ENCODE peak calls at places on chromosomes 6 and 20, in four cellular contexts. One of them, this sample, is unnamed. For H3K4me1, the result is how much of the 10 kb centered on the place peaks cover.

GRCh38 chr6:138654715-138655634 is 118.6 kb upstream of the CCDC28A start:
- DNase-seq in pancreas: no peak
- DNase-seq in uterus: no peak
- DNase-seq in ovary: no peak
- DNase-seq in this sample: no peak

GRCh38 chr20:31566658-31567379 is 38.3 kb upstream of the ID1 start:
- DNase-seq in pancreas: no peak
- DNase-seq in uterus: no peak
- DNase-seq in ovary: no peak
- DNase-seq in this sample: no peak

GRCh38 chr20:35134900-35135299 is 12.2 kb downstream of the EDEM2 start:
- DNase-seq in pancreas: no peak
- DNase-seq in uterus: no peak
- DNase-seq in ovary: peak
- DNase-seq in this sample: no peak

GRCh38 chr6:170177383-170178265 is 113.3 kb downstream of the DLL1 start:
- DNase-seq in pancreas: no peak
- DNase-seq in uterus: peak
- DNase-seq in ovary: peak
- DNase-seq in this sample: no peak

GRCh38 chr20:24450646-24451376 is 18.6 kb upstream of the SYNDIG1 start:
- DNase-seq in pancreas: no peak
- DNase-seq in uterus: no peak
- DNase-seq in ovary: no peak
- DNase-seq in this sample: no peak

GRCh38 chr6:144566868-144567615 is 281.9 kb downstream of the UTRN start:
- DNase-seq in pancreas: no peak
- DNase-seq in uterus: no peak
- DNase-seq in ovary: no peak
- DNase-seq in this sample: no peak

GRCh38 chr20:24735263-24735662 is 213.8 kb upstream of the CST7 start:
- DNase-seq in pancreas: no peak
- DNase-seq in uterus: no peak
- DNase-seq in ovary: no peak
- DNase-seq in this sample: peak

GRCh38 chr20:43448748-43449535 is 8.8 kb upstream of the SRSF6 start:
- DNase-seq in pancreas: peak
- DNase-seq in uterus: no peak
- DNase-seq in ovary: no peak
- DNase-seq in this sample: no peak

GRCh38 chr6:107674995-107675738 is 148.9 kb downstream of the SCML4 start:
- DNase-seq in pancreas: peak
- DNase-seq in uterus: peak
- DNase-seq in ovary: peak
- DNase-seq in this sample: peak

GRCh38 chr20:23336476-23336875 is 14.1 kb upstream of the NXT1 start:
- DNase-seq in pancreas: no peak
- DNase-seq in uterus: no peak
- DNase-seq in ovary: no peak
- DNase-seq in this sample: no peak

GRCh38 chr6:33007831-33008395 is 1.5 kb downstream of the HLA-DOA start:
- DNase-seq in pancreas: no peak
- DNase-seq in uterus: no peak
- DNase-seq in ovary: no peak
- DNase-seq in this sample: no peak

GRCh38 chr6:80553071-80553740 is 446.7 kb downstream of the BCKDHB start:
- DNase-seq in pancreas: no peak
- DNase-seq in uterus: no peak
- DNase-seq in ovary: no peak
- DNase-seq in this sample: no peak

GRCh38 chr20:4076033-4076432 is 60.7 kb upstream of the RNF24 start:
- DNase-seq in pancreas: no peak
- DNase-seq in uterus: no peak
- DNase-seq in ovary: no peak
- DNase-seq in this sample: no peak

GRCh38 chr6:16206595-16207037 is 31.8 kb upstream of the GMPR start:
- DNase-seq in pancreas: peak
- DNase-seq in uterus: peak
- DNase-seq in ovary: peak
- DNase-seq in this sample: peak

GRCh38 chr20:1566701-1567100 is 9.2 kb upstream of the SIRPD start:
- DNase-seq in pancreas: no peak
- DNase-seq in uterus: no peak
- DNase-seq in ovary: no peak
- DNase-seq in this sample: no peak

GRCh38 chr6:129031051-129031599 is 148.2 kb downstream of the LAMA2 start:
- DNase-seq in pancreas: no peak
- DNase-seq in uterus: no peak
- DNase-seq in ovary: no peak
- DNase-seq in this sample: no peak

GRCh38 chr6:157169656-157170055 is 153.7 kb downstream of the TMEM242 start:
- DNase-seq in pancreas: no peak
- DNase-seq in uterus: no peak
- DNase-seq in ovary: no peak
- DNase-seq in this sample: no peak

GRCh38 chr20:58717278-58718091 is 24.9 kb downstream of the NPEPL1 start:
- DNase-seq in pancreas: no peak
- DNase-seq in uterus: peak
- DNase-seq in ovary: no peak
- DNase-seq in this sample: peak

GRCh38 chr20:62935968-62936585 is 1.9 kb upstream of the GID8 start:
- DNase-seq in pancreas: no peak
- DNase-seq in uterus: no peak
- DNase-seq in ovary: peak
- DNase-seq in this sample: no peak

GRCh38 chr6:35370799-35371493 is 28.6 kb downstream of the PPARD start:
- DNase-seq in pancreas: no peak
- DNase-seq in uterus: no peak
- DNase-seq in ovary: no peak
- DNase-seq in this sample: peak

GRCh38 chr6:111788779-111789276 is 84.4 kb downstream of the FYN start:
- DNase-seq in pancreas: no peak
- DNase-seq in uterus: no peak
- DNase-seq in ovary: no peak
- DNase-seq in this sample: no peak

GRCh38 chr6:89413006-89413400 is 930 bp upstream of the RRAGD start:
- DNase-seq in pancreas: peak
- DNase-seq in uterus: no peak
- DNase-seq in ovary: no peak
- DNase-seq in this sample: no peak

GRCh38 chr20:50666709-50667310 is 24.5 kb downstream of the RIPOR3 start:
- DNase-seq in pancreas: no peak
- DNase-seq in uterus: no peak
- DNase-seq in ovary: no peak
- DNase-seq in this sample: no peak

GRCh38 chr6:159249150-159249549 is 80.0 kb downstream of the FNDC1 start:
- DNase-seq in pancreas: no peak
- DNase-seq in uterus: no peak
- DNase-seq in ovary: no peak
- DNase-seq in this sample: no peak

GRCh38 chr20:21519136-21519584 is 5.3 kb upstream of the NKX2-2 start:
- DNase-seq in pancreas: no peak
- DNase-seq in uterus: no peak
- DNase-seq in ovary: no peak
- DNase-seq in this sample: no peak

GRCh38 chr6:132973556-132973993 is 159.2 kb downstream of the RPS12 start:
- DNase-seq in pancreas: no peak
- DNase-seq in uterus: no peak
- DNase-seq in ovary: no peak
- DNase-seq in this sample: no peak

GRCh38 chr20:38875170-38875993 is 50.8 kb upstream of the FAM83D start:
- DNase-seq in pancreas: no peak
- DNase-seq in uterus: peak
- DNase-seq in ovary: no peak
- DNase-seq in this sample: no peak

GRCh38 chr6:133368664-133369063 is 127.5 kb downstream of the EYA4 start:
- DNase-seq in pancreas: no peak
- DNase-seq in uterus: no peak
- DNase-seq in ovary: no peak
- DNase-seq in this sample: no peak

GRCh38 chr6:89763550-89763949 is 56.0 kb downstream of the MDN1 start:
- DNase-seq in pancreas: no peak
- DNase-seq in uterus: no peak
- DNase-seq in ovary: no peak
- DNase-seq in this sample: no peak

GRCh38 chr20:4056880-4057279 is 41.5 kb upstream of the RNF24 start:
- DNase-seq in pancreas: no peak
- DNase-seq in uterus: no peak
- DNase-seq in ovary: no peak
- DNase-seq in this sample: no peak

GRCh38 chr6:32188381-32189081 is 1.5 kb downstream of the PBX2 start:
- DNase-seq in pancreas: no peak
- DNase-seq in uterus: peak
- DNase-seq in ovary: peak
- DNase-seq in this sample: no peak

GRCh38 chr6:122751291-122751690 is 28.2 kb upstream of the FABP7 start:
- DNase-seq in pancreas: no peak
- DNase-seq in uterus: no peak
- DNase-seq in ovary: no peak
- DNase-seq in this sample: no peak

GRCh38 chr6:112189494-112189893 is 64.9 kb downstream of the LAMA4 start:
- DNase-seq in pancreas: no peak
- DNase-seq in uterus: peak
- DNase-seq in ovary: no peak
- DNase-seq in this sample: no peak

GRCh38 chr20:3857405-3857804 is 10.8 kb downstream of the MAVS start:
- DNase-seq in pancreas: no peak
- DNase-seq in uterus: no peak
- DNase-seq in ovary: no peak
- DNase-seq in this sample: no peak

GRCh38 chr20:2557873-2558580 is 21.7 kb downstream of the TMC2 start:
- DNase-seq in pancreas: no peak
- DNase-seq in uterus: no peak
- DNase-seq in ovary: no peak
- DNase-seq in this sample: peak

GRCh38 chr6:147772724-147773123 is 264.2 kb downstream of the SAMD5 start:
- DNase-seq in pancreas: no peak
- DNase-seq in uterus: no peak
- DNase-seq in ovary: no peak
- DNase-seq in this sample: no peak

GRCh38 chr6:147769496-147770087 is 261.1 kb downstream of the SAMD5 start:
- DNase-seq in pancreas: no peak
- DNase-seq in uterus: no peak
- DNase-seq in ovary: no peak
- DNase-seq in this sample: no peak

GRCh38 chr6:147768969-147769368 is 260.5 kb downstream of the SAMD5 start:
- DNase-seq in pancreas: no peak
- DNase-seq in uterus: no peak
- DNase-seq in ovary: no peak
- DNase-seq in this sample: no peak

GRCh38 chr6:147774856-147775255 is 266.4 kb downstream of the SAMD5 start:
- DNase-seq in pancreas: no peak
- DNase-seq in uterus: no peak
- DNase-seq in ovary: no peak
- DNase-seq in this sample: no peak

GRCh38 chr6:147770221-147770620 is 261.7 kb downstream of the SAMD5 start:
- DNase-seq in pancreas: no peak
- DNase-seq in uterus: no peak
- DNase-seq in ovary: no peak
- DNase-seq in this sample: no peak
- H3K4me1 ChIP-seq in pancreas: under half
- H3K4me1 ChIP-seq in uterus: under half
- H3K4me1 ChIP-seq in ovary: under half
- H3K4me1 ChIP-seq in this sample: under half

GRCh38 chr20:61639200-61639599 is 387.1 kb downstream of the CDH4 start:
- DNase-seq in pancreas: no peak
- DNase-seq in uterus: no peak
- DNase-seq in ovary: no peak
- DNase-seq in this sample: no peak
- TF ChIP-seq CTCF in pancreas: no peak
- TF ChIP-seq CTCF in uterus: no peak
- TF ChIP-seq CTCF in ovary: no peak
- TF ChIP-seq CTCF in this sample: no peak

GRCh38 chr6:13425971-13426931 is 61.1 kb downstream of the GFOD1 start:
- DNase-seq in pancreas: no peak
- DNase-seq in uterus: no peak
- DNase-seq in ovary: no peak
- DNase-seq in this sample: no peak
- H3K4me1 ChIP-seq in pancreas: under half
- H3K4me1 ChIP-seq in uterus: under half
- H3K4me1 ChIP-seq in ovary: under half
- H3K4me1 ChIP-seq in this sample: under half

GRCh38 chr6:148803979-148804378 is 57.1 kb downstream of the UST start:
- DNase-seq in pancreas: no peak
- DNase-seq in uterus: no peak
- DNase-seq in ovary: no peak
- DNase-seq in this sample: no peak

GRCh38 chr6:148808786-148809304 is 62.0 kb downstream of the UST start:
- DNase-seq in pancreas: no peak
- DNase-seq in uterus: no peak
- DNase-seq in ovary: no peak
- DNase-seq in this sample: no peak

GRCh38 chr6:148805767-148806166 is 58.9 kb downstream of the UST start:
- DNase-seq in pancreas: no peak
- DNase-seq in uterus: no peak
- DNase-seq in ovary: no peak
- DNase-seq in this sample: no peak

GRCh38 chr6:148811472-148811871 is 64.6 kb downstream of the UST start:
- DNase-seq in pancreas: no peak
- DNase-seq in uterus: no peak
- DNase-seq in ovary: no peak
- DNase-seq in this sample: no peak

DNA sequence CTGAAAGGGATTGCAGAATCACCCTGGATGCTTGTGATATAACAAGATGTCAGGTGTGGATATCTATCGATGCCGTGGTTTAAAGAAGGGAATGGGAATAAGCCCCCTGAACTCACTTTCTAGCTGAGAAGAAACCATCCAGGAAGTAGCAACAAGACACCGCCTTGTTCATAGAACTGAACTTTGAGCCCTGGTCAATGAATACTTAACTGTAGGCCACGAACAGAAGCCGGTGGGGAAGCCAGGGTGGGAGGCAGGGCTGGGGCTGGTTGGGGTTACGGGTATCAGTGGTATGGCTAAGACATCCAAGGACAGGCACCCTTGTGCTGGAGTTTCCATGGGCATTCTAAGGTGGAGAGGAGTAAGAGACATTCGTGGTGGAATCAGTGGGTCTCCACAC is 61.0 kb downstream of the UST start:
- DNase-seq in pancreas: no peak
- DNase-seq in uterus: no peak
- DNase-seq in ovary: no peak
- DNase-seq in this sample: no peak
- TF ChIP-seq CTCF in pancreas: no peak
- TF ChIP-seq CTCF in uterus: no peak
- TF ChIP-seq CTCF in ovary: no peak
- TF ChIP-seq CTCF in this sample: no peak

GRCh38 chr6:43143235-43144124 is 27.6 kb upstream of the SRF start:
- DNase-seq in pancreas: peak
- DNase-seq in uterus: peak
- DNase-seq in ovary: peak
- DNase-seq in this sample: peak

GRCh38 chr6:43142101-43142500 is 29.0 kb upstream of the SRF start:
- DNase-seq in pancreas: no peak
- DNase-seq in uterus: no peak
- DNase-seq in ovary: no peak
- DNase-seq in this sample: no peak

GRCh38 chr6:43141644-43142043 is 29.4 kb upstream of the SRF start:
- DNase-seq in pancreas: no peak
- DNase-seq in uterus: no peak
- DNase-seq in ovary: no peak
- DNase-seq in this sample: no peak

GRCh38 chr6:43138267-43138666 is 32.8 kb upstream of the SRF start:
- DNase-seq in pancreas: no peak
- DNase-seq in uterus: no peak
- DNase-seq in ovary: no peak
- DNase-seq in this sample: no peak
- H3K4me1 ChIP-seq in pancreas: under half
- H3K4me1 ChIP-seq in uterus: under half
- H3K4me1 ChIP-seq in ovary: under half
- H3K4me1 ChIP-seq in this sample: under half

This sample was measured in lung.